ENCODE peak calls at places on chromosomes 11 and 22, in four cellular contexts. R is pancreas, N is adipocyte, Q is astrocyte of the spinal cord. I is an unnamed sample.

GRCh38 chr11:122342089-122342749 is 226.2 kb upstream of the BLID start:
- DNase-seq in R (no peak), Q (no peak), N (no peak), I (peak; percentile 85)

GRCh38 chr22:20463324-20464095 is 25.9 kb upstream of the SCARF2 start:
- DNase-seq in R (no peak), Q (no peak), N (no peak), I (no peak)

GRCh38 chr11:101474666-101475065 is 109.1 kb downstream of the TRPC6 start:
- DNase-seq in N (no peak), R (no peak), Q (no peak), I (peak; percentile 29)

GRCh38 chr11:12235549-12235944 is 125.2 kb downstream of the MICAL2 start:
- DNase-seq in N (no peak), Q (peak; percentile 44), R (no peak), I (no peak)

GRCh38 chr11:64923151-64923661 is 1.3 kb upstream of the PPP2R5B start:
- DNase-seq in N (no peak), Q (no peak), R (peak; percentile 33), I (no peak)

GRCh38 chr11:43934359-43935130 is 7.9 kb upstream of the C11orf96 start:
- DNase-seq in N (no peak), R (no peak), Q (no peak), I (no peak)

GRCh38 chr11:102220728-102221467 is 96.4 kb upstream of the BIRC3 start:
- DNase-seq in Q (peak; percentile 81), N (peak; percentile 65), R (no peak), I (no peak)

GRCh38 chr22:46023558-46023981 is 46.6 kb upstream of the WNT7B start:
- DNase-seq in N (no peak), Q (peak; percentile 78), R (no peak), I (peak; percentile 54)

GRCh38 chr11:132080121-132080520 is 709.7 kb downstream of the NTM start:
- DNase-seq in R (no peak), N (no peak), Q (no peak), I (peak; percentile 80)

GRCh38 chr22:20434264-20434751 is 3.3 kb downstream of the SCARF2 start:
- DNase-seq in N (no peak), R (no peak), Q (no peak), I (no peak)

GRCh38 chr11:35639591-35640179 is 21.4 kb downstream of the FJX1 start:
- DNase-seq in Q (no peak), R (no peak), N (no peak), I (no peak)

GRCh38 chr11:32435947-32436750 is 810 bp upstream of the WT1 start:
- DNase-seq in N (no peak), R (no peak), Q (no peak), I (no peak)

GRCh38 chr11:70675697-70676374 is 277.5 kb downstream of the CTTN start:
- DNase-seq in Q (no peak), R (no peak), N (peak; percentile 4), I (no peak)

GRCh38 chr11:107457205-107457557 is 444 bp downstream of the CWF19L2 start:
- DNase-seq in N (peak; percentile 32), R (no peak), Q (no peak), I (peak; percentile 23)

GRCh38 chr22:34973926-34974325 is 92.0 kb upstream of the ISX start:
- DNase-seq in N (peak; percentile 1), R (no peak), Q (peak; percentile 1), I (no peak)

GRCh38 chr11:132817387-132817786 is 714.9 kb downstream of the OPCML start:
- DNase-seq in N (no peak), Q (no peak), R (no peak), I (no peak)

GRCh38 chr11:113162590-113162961 is 151.8 kb upstream of the TTC12 start:
- DNase-seq in Q (peak; percentile 20), N (no peak), R (no peak), I (no peak)

GRCh38 chr11:67286621-67287333 is 2.3 kb upstream of the ANKRD13D start:
- DNase-seq in N (no peak), R (no peak), Q (no peak), I (no peak)

GRCh38 chr11:111510311-111510710 is 1.9 kb downstream of the BTG4 start:
- DNase-seq in Q (no peak), R (no peak), N (peak; percentile 44), I (peak; percentile 97)

GRCh38 chr11:34926101-34926830 is 9.8 kb downstream of the PDHX start:
- DNase-seq in R (no peak), Q (peak; percentile 76), N (peak; percentile 83), I (peak; percentile 55)

GRCh38 chr11:122099345-122100045 is 16.5 kb downstream of the BLID start:
- DNase-seq in N (peak; percentile 62), R (no peak), Q (peak; percentile 76), I (peak; percentile 40)

GRCh38 chr11:44101098-44101497 is 5.6 kb downstream of the EXT2 start:
- DNase-seq in R (no peak), N (no peak), Q (no peak), I (no peak)

GRCh38 chr11:73980001-73980960 is 2.4 kb downstream of the UCP2 start:
- DNase-seq in N (no peak), R (peak; percentile 28), Q (no peak), I (peak; percentile 49)
- H3K4me3 ChIP-seq in N (peak overlapping the region; percentile 83), R (peak overlapping the region; percentile 57), Q (no peak overlapping the region), I (no peak overlapping the region)

GRCh38 chr11:116855413-116855812 is 18.0 kb upstream of the APOA1 start:
- DNase-seq in Q (no peak), R (no peak), N (no peak), I (no peak)

GRCh38 chr11:116856423-116856822 is 19.0 kb upstream of the APOA1 start:
- DNase-seq in Q (no peak), N (no peak), R (no peak), I (no peak)

GRCh38 chr11:116852261-116853125 is 15.1 kb upstream of the APOA1 start:
- DNase-seq in Q (peak; percentile 44), R (no peak), N (peak; percentile 19), I (peak; percentile 77)

GRCh38 chr11:116851631-116852030 is 14.2 kb upstream of the APOA1 start:
- DNase-seq in N (no peak), Q (no peak), R (no peak), I (no peak)

GRCh38 chr11:116853461-116854073 is 16.1 kb upstream of the APOA1 start:
- DNase-seq in R (no peak), N (peak; percentile 52), Q (peak; percentile 96), I (peak; percentile 97)
- H3K4me3 ChIP-seq in R (no peak overlapping the region), N (no peak overlapping the region), Q (no peak overlapping the region), I (no peak overlapping the region)

DNA sequence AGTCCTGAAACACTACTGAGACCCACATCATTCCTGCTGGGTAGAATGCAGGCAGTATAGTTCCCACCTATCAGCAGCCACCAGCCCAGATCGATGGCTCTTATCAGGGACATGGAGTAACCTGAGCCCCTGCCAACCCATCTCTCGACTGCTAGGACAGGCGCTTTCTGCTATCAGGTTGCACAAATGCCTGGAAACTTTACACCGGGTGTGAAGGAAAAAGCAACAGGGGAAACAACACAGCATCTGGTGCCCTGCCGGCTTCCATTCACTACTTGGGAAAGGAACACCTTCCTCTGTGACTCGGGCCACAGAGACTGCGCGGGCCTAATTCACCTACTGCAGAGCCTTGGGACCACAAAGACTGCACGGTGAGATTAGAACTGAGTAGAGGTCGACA is 18.5 kb downstream of the RBFOX2 start:
- DNase-seq in R (peak; percentile 63), Q (no peak), N (no peak), I (no peak)
- H3K4me3 ChIP-seq in R (no peak overlapping the region), Q (no peak overlapping the region), N (no peak overlapping the region), I (no peak overlapping the region)

GRCh38 chr11:18792066-18792591 is 531 bp upstream of the PTPN5 start:
- DNase-seq in N (peak; percentile 12), Q (no peak), R (no peak), I (no peak)

GRCh38 chr11:18792827-18793226 is 1.2 kb upstream of the PTPN5 start:
- DNase-seq in Q (no peak), N (no peak), R (no peak), I (no peak)

GRCh38 chr11:18789942-18790341 is 1.7 kb downstream of the PTPN5 start:
- DNase-seq in Q (no peak), N (no peak), R (no peak), I (no peak)

GRCh38 chr11:18791175-18792065 is at the start of gene PTPN5:
- DNase-seq in Q (no peak), R (no peak), N (peak; percentile 36), I (no peak)

GRCh38 chr11:18790820-18791174 is 801 bp downstream of the PTPN5 start:
- DNase-seq in Q (no peak), R (no peak), N (no peak), I (no peak)
- H3K4me3 ChIP-seq in Q (no peak overlapping the region), R (peak overlapping the region; percentile 52), N (no peak overlapping the region), I (no peak overlapping the region)

GRCh38 chr22:50307891-50308596 is 598 bp upstream of the PLXNB2 start:
- DNase-seq in R (peak; percentile 56), N (peak; percentile 23), Q (no peak), I (no peak)
- H3K4me3 ChIP-seq in R (no peak overlapping the region), N (peak overlapping the region; percentile 29), Q (no peak overlapping the region), I (no peak overlapping the region)

DNA sequence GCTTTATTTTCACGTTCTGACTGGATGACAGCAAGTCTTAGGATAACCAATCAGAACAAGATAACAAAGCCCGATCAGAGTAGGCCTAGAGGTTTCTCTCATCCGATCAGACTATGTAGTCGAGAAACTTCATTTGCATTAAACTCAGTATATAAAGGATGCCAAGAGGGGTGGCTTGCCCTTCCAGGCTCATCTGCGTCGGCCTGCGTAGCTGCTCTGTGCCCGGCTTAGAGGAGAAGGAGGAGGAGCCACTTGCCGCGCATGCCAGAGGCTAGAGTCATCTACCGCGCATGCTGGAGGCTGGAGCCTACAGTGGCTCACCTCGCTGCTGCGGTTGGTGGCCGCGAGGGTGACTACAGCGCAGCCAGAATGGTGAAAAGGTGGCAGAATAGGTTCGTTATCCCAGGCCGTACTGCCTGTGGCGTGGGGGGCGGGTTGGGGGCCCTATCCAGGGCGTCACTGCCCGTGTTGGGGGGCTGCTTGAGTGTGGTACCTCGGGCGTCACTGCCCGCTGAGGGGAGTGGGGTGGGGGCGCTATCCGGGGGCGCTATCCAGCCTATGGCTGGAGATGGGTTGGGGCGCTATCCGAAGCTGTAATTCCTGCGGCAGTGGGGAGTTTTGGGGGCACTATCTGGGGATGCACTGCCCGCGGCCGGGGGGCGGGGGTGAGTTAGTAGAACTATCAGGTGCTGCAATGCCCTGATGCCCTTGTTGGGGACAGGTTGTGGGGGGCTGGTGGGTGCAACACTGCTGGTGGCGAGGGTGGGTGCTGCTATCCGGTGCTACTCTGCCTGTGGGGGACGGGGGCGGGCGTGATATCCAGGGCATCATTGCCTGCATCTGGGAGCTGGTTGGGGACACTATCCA is at the start of gene RFPL2:
- DNase-seq in Q (peak; percentile 15), N (no peak), R (no peak), I (peak; percentile 20)
- H3K4me3 ChIP-seq in Q (no peak within 1 kb of the TSS), N (no peak within 1 kb of the TSS), R (no peak within 1 kb of the TSS), I (no peak within 1 kb of the TSS)

GRCh38 chr11:114368918-114369680 is 31.2 kb downstream of the C11orf71 start:
- DNase-seq in R (no peak), N (no peak), Q (no peak), I (peak; percentile 59)

GRCh38 chr11:114366331-114367243 is 33.7 kb downstream of the C11orf71 start:
- DNase-seq in Q (peak; percentile 76), N (peak; percentile 81), R (no peak), I (peak; percentile 33)

GRCh38 chr11:114362958-114363357 is 37.4 kb downstream of the C11orf71 start:
- DNase-seq in R (no peak), N (no peak), Q (no peak), I (no peak)

GRCh38 chr11:114367244-114367957 is 32.9 kb downstream of the C11orf71 start:
- DNase-seq in R (no peak), Q (no peak), N (no peak), I (no peak)
- H3K4me3 ChIP-seq in R (no peak overlapping the region), Q (no peak overlapping the region), N (peak overlapping the region; percentile 29), I (no peak overlapping the region)

GRCh38 chr22:37803195-37803635 is 4.5 kb upstream of the GCAT start:
- DNase-seq in Q (no peak), R (no peak), N (no peak), I (no peak)
- H3K4me3 ChIP-seq in Q (no peak overlapping the region), R (peak overlapping the region; percentile 61), N (peak overlapping the region; percentile 80), I (peak overlapping the region; percentile 62)